ENCODE peak calls at places on chromosome 10, in eight cellular contexts. R, W, J, A, N, Q, U and S are unnamed samples.

GRCh38 chr10:62188021-62188616 is 80.5 kb downstream of the RTKN2 start:
- ATAC-seq in R (no peak), W (peak), J (peak), A (no peak), N (no peak), Q (no peak), U (no peak), S (no peak)

GRCh38 chr10:69786791-69787190 is 14.9 kb upstream of the COL13A1 start:
- ATAC-seq in R (peak), W (no peak), J (no peak), A (no peak), N (peak), Q (no peak), U (peak), S (no peak)

GRCh38 chr10:85148693-85149640 is 820.6 kb downstream of the CCSER2 start:
- ATAC-seq in R (peak), W (no peak), J (no peak), A (no peak), N (no peak), Q (no peak), U (peak), S (no peak)

GRCh38 chr10:92200564-92200963 is 90.3 kb downstream of the CPEB3 start:
- ATAC-seq in R (no peak), W (no peak), J (no peak), A (no peak), N (no peak), Q (no peak), U (no peak), S (no peak)

GRCh38 chr10:32148864-32149256 is 92.6 kb upstream of the KIF5B start:
- ATAC-seq in R (no peak), W (peak), J (no peak), A (peak), N (peak), Q (no peak), U (no peak), S (no peak)

GRCh38 chr10:77641344-77641743 is 3.7 kb upstream of the KCNMA1 start:
- ATAC-seq in R (no peak), W (no peak), J (no peak), A (no peak), N (no peak), Q (no peak), U (no peak), S (no peak)

GRCh38 chr10:62113680-62114079 is 155.0 kb downstream of the RTKN2 start:
- ATAC-seq in R (no peak), W (peak), J (peak), A (no peak), N (no peak), Q (no peak), U (no peak), S (no peak)

GRCh38 chr10:99426689-99427088 is 3.7 kb downstream of the GOT1 start:
- ATAC-seq in R (no peak), W (no peak), J (no peak), A (no peak), N (no peak), Q (no peak), U (no peak), S (no peak)

GRCh38 chr10:109915566-109915965 is 7.7 kb downstream of the XPNPEP1 start:
- ATAC-seq in R (no peak), W (no peak), J (no peak), A (no peak), N (no peak), Q (no peak), U (no peak), S (no peak)

GRCh38 chr10:124694467-124695195 is 49.5 kb downstream of the FAM53B start:
- ATAC-seq in R (peak), W (no peak), J (no peak), A (no peak), N (peak), Q (no peak), U (no peak), S (no peak)

GRCh38 chr10:75512534-75512933 is 81.1 kb downstream of the LRMDA start:
- ATAC-seq in R (peak), W (no peak), J (no peak), A (no peak), N (no peak), Q (no peak), U (no peak), S (no peak)

GRCh38 chr10:63157845-63158624 is 24.9 kb downstream of the NRBF2 start:
- ATAC-seq in R (peak), W (peak), J (peak), A (peak), N (peak), Q (peak), U (peak), S (peak)

GRCh38 chr10:85147346-85148250 is 819.2 kb downstream of the CCSER2 start:
- ATAC-seq in R (no peak), W (no peak), J (no peak), A (no peak), N (no peak), Q (no peak), U (no peak), S (no peak)

GRCh38 chr10:4688620-4689019 is 137.4 kb upstream of the AKR1E2 start:
- ATAC-seq in R (peak), W (no peak), J (no peak), A (peak), N (no peak), Q (peak), U (no peak), S (no peak)

GRCh38 chr10:52108236-52108635 is 205.8 kb upstream of the DKK1 start:
- ATAC-seq in R (no peak), W (no peak), J (no peak), A (no peak), N (no peak), Q (no peak), U (peak), S (no peak)

GRCh38 chr10:62852961-62853702 is 37.0 kb upstream of the EGR2 start:
- ATAC-seq in R (peak), W (peak), J (peak), A (no peak), N (no peak), Q (peak), U (no peak), S (no peak)

GRCh38 chr10:34194259-34194658 is 620.8 kb downstream of the PARD3 start:
- ATAC-seq in R (peak), W (no peak), J (no peak), A (peak), N (no peak), Q (no peak), U (no peak), S (no peak)

GRCh38 chr10:69045441-69046300 is 42.2 kb upstream of the SRGN start:
- ATAC-seq in R (peak), W (peak), J (peak), A (peak), N (peak), Q (peak), U (peak), S (no peak)

GRCh38 chr10:58152698-58153263 is 114.9 kb downstream of the IPMK start:
- ATAC-seq in R (no peak), W (peak), J (peak), A (no peak), N (no peak), Q (no peak), U (no peak), S (no peak)

GRCh38 chr10:60734226-60734625 is 44.1 kb upstream of the CDK1 start:
- ATAC-seq in R (no peak), W (no peak), J (no peak), A (no peak), N (no peak), Q (no peak), U (no peak), S (no peak)